ENCODE peak calls at places on chromosomes 16 and 17, in ten cellular contexts. O, J, I, U, E, A, Z, P, K and R are unnamed samples. For H3K27me3, H3K4me1 and H3K9me3, the result is how much of the 10 kb centered on the place peaks cover.

GRCh38 chr16:23039118-23039517 is 110.1 kb downstream of the USP31 start:
- DNase-seq in O (no peak), J (no peak), I (no peak), U (no peak), E (no peak), A (no peak), Z (no peak), P (no peak), K (no peak), R (no peak)

GRCh38 chr16:23420011-23420410 is 33.0 kb downstream of the COG7 start:
- DNase-seq in O (no peak), J (no peak), I (no peak), U (no peak), E (peak), A (no peak), Z (no peak), P (no peak), K (no peak), R (no peak)

GRCh38 chr17:40820228-40820838 is 2.1 kb downstream of the KRT10 start:
- DNase-seq in O (no peak), J (no peak), I (no peak), U (no peak), E (no peak), A (no peak), Z (no peak), P (no peak), K (no peak), R (no peak)

GRCh38 chr17:59454633-59455105 is 110.7 kb upstream of the DHX40 start:
- DNase-seq in O (no peak), J (no peak), I (no peak), U (no peak), E (no peak), A (no peak), Z (no peak), P (no peak), K (no peak), R (no peak)

GRCh38 chr17:57115916-57116315 is 30.9 kb downstream of the AKAP1 start:
- DNase-seq in O (no peak), J (no peak), I (no peak), U (no peak), E (no peak), A (no peak), Z (no peak), P (no peak), K (no peak), R (no peak)

GRCh38 chr16:72101195-72101594 is 7.5 kb downstream of the DHX38 start:
- DNase-seq in O (no peak), J (no peak), I (no peak), U (no peak), E (no peak), A (no peak), Z (no peak), P (no peak), K (no peak), R (no peak)

GRCh38 chr16:25707982-25708583 is 16.3 kb downstream of the HS3ST4 start:
- DNase-seq in O (peak), J (no peak), I (peak), U (peak), E (peak), A (no peak), Z (no peak), P (no peak), K (peak), R (peak)

GRCh38 chr17:74682442-74683190 is 30.1 kb downstream of the CD300LF start:
- DNase-seq in O (no peak), J (no peak), I (no peak), U (no peak), E (no peak), A (no peak), Z (no peak), P (no peak), K (no peak), R (no peak)

GRCh38 chr17:7851438-7852261 is 3.2 kb upstream of the TMEM88 start:
- DNase-seq in O (peak), J (peak), I (peak), U (peak), E (peak), A (peak), Z (peak), P (peak), K (peak), R (peak)

GRCh38 chr17:6461792-6462524 is 17.7 kb downstream of the PIMREG start:
- DNase-seq in O (no peak), J (peak), I (no peak), U (no peak), E (no peak), A (no peak), Z (no peak), P (no peak), K (no peak), R (peak)

GRCh38 chr17:64019486-64020067 is 856 bp downstream of the ICAM2 start:
- DNase-seq in O (no peak), J (no peak), I (no peak), U (no peak), E (no peak), A (no peak), Z (no peak), P (peak), K (no peak), R (peak)

GRCh38 chr16:88678224-88678979 is 7.9 kb downstream of the SNAI3 start:
- DNase-seq in O (no peak), J (no peak), I (no peak), U (no peak), E (no peak), A (no peak), Z (no peak), P (no peak), K (peak), R (peak)

GRCh38 chr16:1446296-1447080 is 2.1 kb upstream of the CCDC154 start:
- DNase-seq in O (no peak), J (no peak), I (no peak), U (no peak), E (no peak), A (no peak), Z (no peak), P (no peak), K (no peak), R (no peak)

GRCh38 chr16:87317766-87318121 is 552 bp upstream of the C16orf95 start:
- DNase-seq in O (peak), J (peak), I (peak), U (peak), E (peak), A (peak), Z (peak), P (no peak), K (peak), R (no peak)

GRCh38 chr17:39737761-39738567 is at the start of gene GRB7:
- DNase-seq in O (no peak), J (peak), I (peak), U (peak), E (no peak), A (no peak), Z (no peak), P (no peak), K (no peak), R (peak)

GRCh38 chr16:8998114-8998513 is 34.4 kb upstream of the USP7 start:
- DNase-seq in O (no peak), J (peak), I (peak), U (no peak), E (peak), A (no peak), Z (no peak), P (no peak), K (peak), R (no peak)

GRCh38 chr17:34252138-34252889 is 2.8 kb upstream of the CCL2 start:
- DNase-seq in O (no peak), J (no peak), I (peak), U (peak), E (peak), A (peak), Z (peak), P (peak), K (no peak), R (peak)

GRCh38 chr17:82592751-82593589 is 55.3 kb downstream of the WDR45B start:
- DNase-seq in O (peak), J (peak), I (peak), U (peak), E (peak), A (peak), Z (peak), P (peak), K (peak), R (peak)

GRCh38 chr17:41367426-41368075 is 2.1 kb downstream of the KRT33B start:
- DNase-seq in O (no peak), J (peak), I (no peak), U (no peak), E (peak), A (no peak), Z (no peak), P (no peak), K (no peak), R (peak)

GRCh38 chr16:14111713-14112538 is 40.8 kb downstream of the MRTFB start:
- DNase-seq in O (no peak), J (no peak), I (peak), U (peak), E (peak), A (peak), Z (peak), P (no peak), K (no peak), R (no peak)

GRCh38 chr16:87692176-87692575 is 73.6 kb downstream of the KLHDC4 start:
- DNase-seq in O (no peak), J (peak), I (no peak), U (no peak), E (no peak), A (no peak), Z (no peak), P (no peak), K (no peak), R (no peak)

GRCh38 chr17:29617125-29617480 is 5.6 kb downstream of the CORO6 start:
- DNase-seq in O (peak), J (peak), I (peak), U (peak), E (peak), A (peak), Z (peak), P (no peak), K (peak), R (peak)

GRCh38 chr16:83964684-83965443 is 3.2 kb upstream of the NECAB2 start:
- DNase-seq in O (no peak), J (peak), I (no peak), U (no peak), E (no peak), A (no peak), Z (no peak), P (no peak), K (no peak), R (no peak)

GRCh38 chr17:51869387-51869786 is 289.1 kb downstream of the CA10 start:
- DNase-seq in O (peak), J (peak), I (peak), U (no peak), E (peak), A (no peak), Z (no peak), P (no peak), K (peak), R (peak)

GRCh38 chr17:67157732-67158639 is 87.0 kb downstream of the HELZ start:
- DNase-seq in O (peak), J (peak), I (peak), U (peak), E (peak), A (no peak), Z (no peak), P (peak), K (peak), R (no peak)

GRCh38 chr16:53022374-53022773 is 30.3 kb downstream of the CHD9NB start:
- DNase-seq in O (peak), J (peak), I (peak), U (peak), E (peak), A (no peak), Z (no peak), P (no peak), K (peak), R (peak)

GRCh38 chr17:15999974-16000827 is 577 bp downstream of the TTC19 start:
- DNase-seq in O (peak), J (peak), I (peak), U (peak), E (peak), A (peak), Z (peak), P (no peak), K (peak), R (no peak)

GRCh38 chr17:7750321-7750821 is 32.8 kb downstream of the DNAH2 start:
- DNase-seq in O (no peak), J (peak), I (no peak), U (no peak), E (peak), A (no peak), Z (no peak), P (no peak), K (no peak), R (no peak)

GRCh38 chr16:3874794-3875692 is 5.5 kb downstream of the CREBBP start:
- DNase-seq in O (no peak), J (no peak), I (no peak), U (no peak), E (no peak), A (no peak), Z (no peak), P (no peak), K (no peak), R (no peak)

GRCh38 chr16:10182186-10182683 is at the start of gene GRIN2A:
- DNase-seq in O (no peak), J (peak), I (no peak), U (no peak), E (no peak), A (no peak), Z (no peak), P (no peak), K (no peak), R (no peak)

GRCh38 chr16:84925092-84925772 is 86.1 kb downstream of the ZDHHC7 start:
- DNase-seq in O (peak), J (peak), I (peak), U (peak), E (peak), A (peak), Z (no peak), P (no peak), K (peak), R (peak)

GRCh38 chr17:55674107-55674506 is 48.6 kb downstream of the TMEM100 start:
- DNase-seq in O (no peak), J (no peak), I (no peak), U (no peak), E (peak), A (no peak), Z (no peak), P (no peak), K (no peak), R (no peak)
- H3K27me3 ChIP-seq in O (under half), J (under half), I (under half), U (under half), E (under half), A (under half), Z (under half), P (under half), K (under half), R (under half)

GRCh38 chr17:80737106-80738019 is 192.7 kb downstream of the RPTOR start:
- DNase-seq in O (no peak), J (no peak), I (no peak), U (no peak), E (no peak), A (no peak), Z (no peak), P (peak), K (no peak), R (peak)
- H3K4me1 ChIP-seq in O (under half), J (under half), I (under half), U (under half), E (under half), A (under half), Z (under half), P (under half), K (under half), R (under half)

GRCh38 chr17:22303865-22304264 is 611.5 kb downstream of the KCNJ18 start:
- DNase-seq in O (no peak), J (no peak), I (no peak), U (no peak), E (no peak), A (no peak), Z (no peak), P (no peak), K (no peak), R (no peak)

GRCh38 chr17:22303096-22303495 is 610.8 kb downstream of the KCNJ18 start:
- DNase-seq in O (no peak), J (no peak), I (no peak), U (no peak), E (no peak), A (no peak), Z (no peak), P (no peak), K (no peak), R (no peak)

GRCh38 chr17:22300177-22300576 is 607.9 kb downstream of the KCNJ18 start:
- DNase-seq in O (no peak), J (no peak), I (no peak), U (no peak), E (no peak), A (no peak), Z (no peak), P (no peak), K (no peak), R (no peak)

GRCh38 chr17:22301353-22301745 is 609.0 kb downstream of the KCNJ18 start:
- DNase-seq in O (no peak), J (no peak), I (no peak), U (no peak), E (no peak), A (no peak), Z (no peak), P (no peak), K (no peak), R (no peak)

DNA sequence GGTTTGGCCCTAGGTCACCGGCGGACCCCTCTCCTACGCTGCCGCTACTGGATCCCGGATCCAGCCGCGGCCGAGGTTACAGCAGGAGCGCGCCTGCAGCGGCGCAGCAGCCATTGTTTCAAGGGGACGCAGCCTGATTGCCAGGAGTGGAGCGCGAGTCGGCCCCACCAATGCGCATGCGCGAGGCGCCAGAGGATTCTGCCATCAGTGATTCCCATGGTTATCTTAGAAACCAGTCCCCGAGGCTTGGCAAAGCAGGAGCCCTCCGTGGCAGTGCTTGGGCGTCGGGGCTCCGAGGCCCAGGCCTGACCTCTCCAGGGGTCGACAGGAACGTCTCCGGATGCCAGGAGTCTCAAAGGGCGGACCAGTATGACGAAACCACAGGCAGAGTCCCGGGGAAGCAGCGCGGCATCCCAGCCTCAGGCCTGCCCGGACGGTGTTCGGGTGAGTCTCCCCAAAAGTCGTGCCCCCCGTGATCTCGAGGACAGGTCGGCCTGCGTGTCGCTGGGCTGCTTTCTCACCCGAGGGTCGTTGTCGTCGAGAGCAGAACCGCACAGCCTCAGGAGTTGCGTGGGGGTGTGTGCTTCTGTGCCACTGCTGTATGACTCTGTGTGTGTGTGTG is 608.5 kb downstream of the KCNJ18 start:
- DNase-seq in O (no peak), J (no peak), I (no peak), U (no peak), E (no peak), A (no peak), Z (no peak), P (no peak), K (no peak), R (no peak)
- H3K9me3 ChIP-seq in O (under half), J (under half), I (under half), U (under half), E (under half), A (under half), Z (under half), P (under half), K (under half), R (under half)

DNA sequence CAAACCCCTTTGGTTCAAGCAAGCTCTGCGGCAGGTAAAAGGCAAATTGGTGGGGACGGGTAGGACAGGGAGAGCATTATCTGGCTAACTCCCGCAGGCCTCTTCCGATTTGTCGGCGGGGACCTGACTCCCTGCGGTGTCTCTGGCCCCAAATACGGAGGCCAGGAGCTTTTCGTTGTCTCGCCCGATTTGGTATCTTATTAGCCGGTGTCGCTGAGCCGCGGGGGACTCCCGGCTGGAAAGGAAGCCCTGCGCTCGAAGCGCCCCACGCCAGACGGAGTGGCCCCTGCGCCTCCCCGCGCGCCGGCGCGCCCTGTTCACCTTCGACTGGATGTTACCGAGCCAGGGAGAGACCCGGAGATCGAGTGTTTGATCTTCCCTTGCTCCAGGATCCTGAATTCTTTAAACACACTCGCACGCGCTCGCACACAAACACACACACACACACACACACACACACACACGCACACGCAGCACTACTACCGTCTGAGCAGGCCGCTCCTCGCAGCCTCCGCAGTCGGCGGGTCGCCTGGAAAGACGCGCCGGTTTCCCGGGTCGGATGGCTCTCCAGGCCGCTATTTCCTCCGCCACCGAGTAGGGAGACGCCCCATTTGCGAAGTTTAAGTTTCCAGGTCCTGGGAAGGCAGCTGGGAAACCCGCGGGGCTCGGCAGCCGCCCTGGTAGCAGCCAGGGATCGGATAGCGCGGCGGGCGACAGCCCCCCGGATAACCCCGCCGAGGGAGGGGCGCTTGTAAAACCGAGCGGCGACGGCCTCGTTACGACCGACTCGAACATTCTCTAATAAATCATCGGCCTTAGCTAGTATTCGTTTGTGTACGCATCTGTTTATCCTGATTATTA is 3.3 kb downstream of the PRAC1 start:
- DNase-seq in O (peak), J (no peak), I (no peak), U (no peak), E (no peak), A (no peak), Z (no peak), P (no peak), K (peak), R (peak)
- H3K27me3 ChIP-seq in O (half or more), J (half or more), I (half or more), U (under half), E (half or more), A (half or more), Z (under half), P (under half), K (under half), R (half or more)

DNA sequence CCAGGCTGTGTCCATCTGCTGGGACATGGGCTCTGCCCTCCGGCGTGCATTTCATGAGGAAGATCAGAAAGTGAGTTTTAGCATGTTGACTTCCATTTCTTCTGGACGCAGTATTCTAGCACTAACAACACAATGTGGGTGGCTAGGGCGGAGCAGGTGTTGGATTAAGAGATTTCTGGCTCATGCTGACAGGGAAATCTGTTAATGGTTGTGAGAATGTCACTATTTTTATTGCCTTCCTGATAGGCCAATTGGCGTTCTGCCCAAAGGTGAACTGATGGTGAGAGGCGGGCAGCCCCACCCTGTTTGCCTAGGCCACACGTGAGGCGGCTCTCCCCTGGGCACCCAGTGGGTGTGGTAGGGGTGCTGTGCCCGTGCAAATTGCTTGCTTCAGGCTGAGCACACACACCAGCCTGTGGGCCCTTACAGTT is 30.8 kb downstream of the PGS1 start:
- DNase-seq in O (no peak), J (peak), I (peak), U (peak), E (no peak), A (no peak), Z (no peak), P (no peak), K (no peak), R (no peak)
- H3K4me1 ChIP-seq in O (under half), J (under half), I (under half), U (under half), E (half or more), A (half or more), Z (under half), P (under half), K (under half), R (under half)

GRCh38 chr17:69779378-69780214 is 295.4 kb upstream of the KCNJ16 start:
- DNase-seq in O (no peak), J (peak), I (no peak), U (no peak), E (peak), A (no peak), Z (no peak), P (no peak), K (no peak), R (no peak)
- H3K9me3 ChIP-seq in O (under half), J (under half), I (under half), U (under half), E (under half), A (under half), Z (under half), P (under half), K (under half), R (under half)